ENCODE peak calls at places on chromosomes 11 and 22, in eight cellular contexts. One of them, this sample, is unnamed.

GRCh38 chr11:85316967-85317366 is 310.2 kb downstream of the DLG2 start:
- DNase-seq in IMR-90: no peak
- DNase-seq in heart left ventricle: no peak
- DNase-seq in breast epithelium: no peak
- DNase-seq in uterus: no peak
- DNase-seq in neuronal stem cell: no peak
- DNase-seq in GM23338: no peak
- DNase-seq in brain microvascular endothelial cell: no peak
- DNase-seq in this sample: no peak

GRCh38 chr11:120956710-120957500 is 67.0 kb upstream of the TBCEL start:
- DNase-seq in heart left ventricle: no peak
- DNase-seq in neuronal stem cell: no peak
- DNase-seq in uterus: no peak
- DNase-seq in IMR-90: no peak
- DNase-seq in brain microvascular endothelial cell: no peak
- DNase-seq in GM23338: peak; percentile 82
- DNase-seq in breast epithelium: no peak
- DNase-seq in this sample: no peak

GRCh38 chr22:42273855-42274451 is 3.5 kb upstream of the TCF20 start:
- DNase-seq in GM23338: peak; percentile 68
- DNase-seq in breast epithelium: no peak
- DNase-seq in heart left ventricle: no peak
- DNase-seq in neuronal stem cell: no peak
- DNase-seq in uterus: no peak
- DNase-seq in brain microvascular endothelial cell: no peak
- DNase-seq in IMR-90: no peak
- DNase-seq in this sample: no peak

GRCh38 chr11:120358729-120359128 is 22.5 kb downstream of the ARHGEF12 start:
- DNase-seq in IMR-90: no peak
- DNase-seq in neuronal stem cell: no peak
- DNase-seq in breast epithelium: no peak
- DNase-seq in heart left ventricle: no peak
- DNase-seq in GM23338: no peak
- DNase-seq in brain microvascular endothelial cell: no peak
- DNase-seq in uterus: no peak
- DNase-seq in this sample: no peak

GRCh38 chr22:35835998-35836691 is 118.5 kb downstream of the APOL5 start:
- DNase-seq in IMR-90: peak; percentile 86
- DNase-seq in GM23338: peak; percentile 84
- DNase-seq in neuronal stem cell: peak; percentile 39
- DNase-seq in heart left ventricle: peak; percentile 74
- DNase-seq in breast epithelium: no peak
- DNase-seq in brain microvascular endothelial cell: peak; percentile 78
- DNase-seq in uterus: peak; percentile 74
- DNase-seq in this sample: peak; percentile 52

GRCh38 chr11:68002575-68002942 is 1.3 kb downstream of the UNC93B1 start:
- DNase-seq in neuronal stem cell: no peak
- DNase-seq in brain microvascular endothelial cell: no peak
- DNase-seq in heart left ventricle: no peak
- DNase-seq in uterus: no peak
- DNase-seq in breast epithelium: no peak
- DNase-seq in GM23338: no peak
- DNase-seq in IMR-90: no peak
- DNase-seq in this sample: no peak

GRCh38 chr22:33116846-33117547 is 58.8 kb upstream of the SYN3 start:
- DNase-seq in heart left ventricle: no peak
- DNase-seq in uterus: no peak
- DNase-seq in brain microvascular endothelial cell: no peak
- DNase-seq in neuronal stem cell: no peak
- DNase-seq in breast epithelium: no peak
- DNase-seq in GM23338: no peak
- DNase-seq in IMR-90: no peak
- DNase-seq in this sample: no peak

GRCh38 chr22:41062146-41062545 is 30.2 kb upstream of the EP300 start:
- DNase-seq in heart left ventricle: no peak
- DNase-seq in uterus: no peak
- DNase-seq in brain microvascular endothelial cell: no peak
- DNase-seq in breast epithelium: no peak
- DNase-seq in GM23338: peak; percentile 22
- DNase-seq in IMR-90: no peak
- DNase-seq in neuronal stem cell: no peak
- DNase-seq in this sample: no peak

GRCh38 chr11:1751999-1752906 is 1.9 kb upstream of the IFITM10 start:
- DNase-seq in IMR-90: no peak
- DNase-seq in neuronal stem cell: no peak
- DNase-seq in GM23338: no peak
- DNase-seq in brain microvascular endothelial cell: no peak
- DNase-seq in breast epithelium: no peak
- DNase-seq in uterus: no peak
- DNase-seq in heart left ventricle: no peak
- DNase-seq in this sample: no peak

GRCh38 chr11:20835561-20835960 is 166.2 kb downstream of the NELL1 start:
- DNase-seq in brain microvascular endothelial cell: no peak
- DNase-seq in heart left ventricle: no peak
- DNase-seq in uterus: no peak
- DNase-seq in breast epithelium: no peak
- DNase-seq in neuronal stem cell: no peak
- DNase-seq in IMR-90: no peak
- DNase-seq in GM23338: no peak
- DNase-seq in this sample: no peak

GRCh38 chr22:31451709-31452571 is 37.7 kb downstream of the EIF4ENIF1 start:
- DNase-seq in IMR-90: peak; percentile 59
- DNase-seq in GM23338: peak; percentile 67
- DNase-seq in heart left ventricle: no peak
- DNase-seq in uterus: no peak
- DNase-seq in brain microvascular endothelial cell: peak; percentile 62
- DNase-seq in neuronal stem cell: no peak
- DNase-seq in breast epithelium: no peak
- DNase-seq in this sample: peak; percentile 1

GRCh38 chr22:38153821-38154562 is 27.6 kb downstream of the PLA2G6 start:
- DNase-seq in uterus: no peak
- DNase-seq in IMR-90: no peak
- DNase-seq in GM23338: peak; percentile 76
- DNase-seq in neuronal stem cell: no peak
- DNase-seq in breast epithelium: no peak
- DNase-seq in heart left ventricle: no peak
- DNase-seq in brain microvascular endothelial cell: no peak
- DNase-seq in this sample: no peak

GRCh38 chr11:1896468-1896867 is 4.8 kb upstream of the PRR33 start:
- DNase-seq in uterus: no peak
- DNase-seq in breast epithelium: no peak
- DNase-seq in neuronal stem cell: no peak
- DNase-seq in GM23338: no peak
- DNase-seq in IMR-90: no peak
- DNase-seq in heart left ventricle: no peak
- DNase-seq in brain microvascular endothelial cell: no peak
- DNase-seq in this sample: no peak

GRCh38 chr11:20668410-20668809 is 976 bp upstream of the NELL1 start:
- DNase-seq in IMR-90: no peak
- DNase-seq in neuronal stem cell: no peak
- DNase-seq in GM23338: no peak
- DNase-seq in heart left ventricle: no peak
- DNase-seq in uterus: no peak
- DNase-seq in brain microvascular endothelial cell: no peak
- DNase-seq in breast epithelium: no peak
- DNase-seq in this sample: no peak

GRCh38 chr11:66467756-66468155 is 1.1 kb downstream of the PELI3 start:
- DNase-seq in neuronal stem cell: peak; percentile 38
- DNase-seq in breast epithelium: no peak
- DNase-seq in GM23338: peak; percentile 44
- DNase-seq in uterus: peak; percentile 44
- DNase-seq in brain microvascular endothelial cell: no peak
- DNase-seq in heart left ventricle: peak; percentile 45
- DNase-seq in IMR-90: no peak
- DNase-seq in this sample: no peak

GRCh38 chr11:103450241-103450640 is 341.0 kb downstream of the DYNC2H1 start:
- DNase-seq in heart left ventricle: no peak
- DNase-seq in breast epithelium: no peak
- DNase-seq in GM23338: no peak
- DNase-seq in IMR-90: peak; percentile 73
- DNase-seq in neuronal stem cell: no peak
- DNase-seq in brain microvascular endothelial cell: peak; percentile 9
- DNase-seq in uterus: no peak
- DNase-seq in this sample: peak; percentile 21

GRCh38 chr11:14179126-14179820 is 179.7 kb downstream of the RRAS2 start:
- DNase-seq in heart left ventricle: no peak
- DNase-seq in uterus: peak; percentile 18
- DNase-seq in IMR-90: peak; percentile 22
- DNase-seq in neuronal stem cell: no peak
- DNase-seq in brain microvascular endothelial cell: no peak
- DNase-seq in GM23338: no peak
- DNase-seq in breast epithelium: no peak
- DNase-seq in this sample: no peak

DNA sequence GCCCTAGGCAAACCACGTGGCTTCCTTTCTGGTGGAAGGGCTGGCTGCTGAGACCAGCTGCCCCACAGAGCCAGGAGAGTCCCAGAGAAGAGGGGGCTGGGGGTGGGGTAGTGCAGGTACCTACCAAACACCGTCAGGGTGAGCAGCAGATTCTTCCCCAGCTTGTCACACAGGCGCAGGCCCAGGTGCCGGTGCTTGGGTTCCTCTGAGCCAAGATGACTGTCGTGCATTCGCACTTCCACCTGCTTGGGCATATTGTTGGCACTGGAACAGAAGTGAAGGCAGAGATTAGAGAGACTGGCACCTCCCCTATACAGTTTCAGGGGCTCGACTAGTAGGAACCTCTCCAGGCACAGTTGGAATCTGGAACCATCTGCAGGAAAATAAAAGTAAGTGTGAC is 102.1 kb downstream of the SLC1A2 start:
- DNase-seq in IMR-90: no peak
- DNase-seq in heart left ventricle: no peak
- DNase-seq in brain microvascular endothelial cell: no peak
- DNase-seq in neuronal stem cell: no peak
- DNase-seq in breast epithelium: no peak
- DNase-seq in GM23338: no peak
- DNase-seq in uterus: no peak
- DNase-seq in this sample: no peak
- H3K27ac ChIP-seq in IMR-90: no peak overlapping the region
- H3K27ac ChIP-seq in heart left ventricle: no peak overlapping the region
- H3K27ac ChIP-seq in brain microvascular endothelial cell: no peak overlapping the region
- H3K27ac ChIP-seq in neuronal stem cell: no peak overlapping the region
- H3K27ac ChIP-seq in breast epithelium: no peak overlapping the region
- H3K27ac ChIP-seq in GM23338: no peak overlapping the region
- H3K27ac ChIP-seq in uterus: no peak overlapping the region
- H3K27ac ChIP-seq in this sample: no peak overlapping the region

GRCh38 chr11:102306048-102306575 is 11.2 kb upstream of the BIRC3 start:
- DNase-seq in brain microvascular endothelial cell: no peak
- DNase-seq in GM23338: no peak
- DNase-seq in IMR-90: no peak
- DNase-seq in uterus: no peak
- DNase-seq in heart left ventricle: no peak
- DNase-seq in breast epithelium: no peak
- DNase-seq in neuronal stem cell: no peak
- DNase-seq in this sample: no peak
- H3K4me3 ChIP-seq in brain microvascular endothelial cell: no peak overlapping the region
- H3K4me3 ChIP-seq in GM23338: no peak overlapping the region
- H3K4me3 ChIP-seq in IMR-90: no peak overlapping the region
- H3K4me3 ChIP-seq in uterus: no peak overlapping the region
- H3K4me3 ChIP-seq in heart left ventricle: no peak overlapping the region
- H3K4me3 ChIP-seq in breast epithelium: peak overlapping the region; percentile 21
- H3K4me3 ChIP-seq in neuronal stem cell: no peak overlapping the region
- H3K4me3 ChIP-seq in this sample: no peak overlapping the region

GRCh38 chr22:17407643-17408042 is 38.4 kb downstream of the CECR2 start:
- DNase-seq in GM23338: no peak
- DNase-seq in breast epithelium: no peak
- DNase-seq in uterus: no peak
- DNase-seq in IMR-90: no peak
- DNase-seq in neuronal stem cell: no peak
- DNase-seq in brain microvascular endothelial cell: no peak
- DNase-seq in heart left ventricle: peak; percentile 42
- DNase-seq in this sample: no peak
- H3K27ac ChIP-seq in GM23338: peak overlapping the region; percentile 48
- H3K27ac ChIP-seq in breast epithelium: no peak overlapping the region
- H3K27ac ChIP-seq in uterus: no peak overlapping the region
- H3K27ac ChIP-seq in IMR-90: no peak overlapping the region
- H3K27ac ChIP-seq in neuronal stem cell: peak overlapping the region; percentile 40
- H3K27ac ChIP-seq in brain microvascular endothelial cell: peak overlapping the region; percentile 77
- H3K27ac ChIP-seq in heart left ventricle: no peak overlapping the region
- H3K27ac ChIP-seq in this sample: no peak overlapping the region

DNA sequence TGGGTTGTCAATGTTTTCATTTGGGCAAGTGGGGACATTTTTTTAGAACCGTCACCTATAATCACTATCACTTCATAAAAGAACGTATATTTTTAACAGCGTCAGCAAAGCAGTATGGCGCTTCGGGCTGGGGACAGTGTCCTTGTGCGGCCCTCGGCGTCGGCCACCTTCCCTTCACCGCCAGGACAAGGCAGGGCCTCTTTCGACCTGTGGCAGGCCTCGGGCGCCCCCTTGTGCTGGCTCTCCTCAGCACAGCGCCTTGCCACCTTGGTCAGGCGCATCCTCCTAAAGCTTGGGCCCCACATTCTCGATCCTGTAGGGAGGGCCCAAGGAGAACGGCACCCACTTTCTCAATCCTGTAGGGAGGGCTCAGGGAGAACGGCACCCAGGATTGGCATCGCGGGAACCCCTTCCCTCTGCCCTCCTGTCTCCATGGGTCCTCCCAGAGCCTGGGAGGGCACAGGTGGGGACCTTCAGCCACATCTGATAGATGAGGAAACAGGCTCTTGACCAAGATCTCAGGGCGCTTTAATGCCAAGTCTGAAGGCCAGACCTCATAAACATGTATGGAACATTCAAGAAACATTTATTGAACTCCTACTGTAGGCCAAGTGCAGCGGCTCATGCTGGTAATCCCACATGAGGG is 11.5 kb upstream of the FADD start:
- DNase-seq in uterus: peak; percentile 63
- DNase-seq in neuronal stem cell: peak; percentile 70
- DNase-seq in breast epithelium: peak; percentile 83
- DNase-seq in heart left ventricle: peak; percentile 79
- DNase-seq in IMR-90: peak; percentile 49
- DNase-seq in brain microvascular endothelial cell: peak; percentile 62
- DNase-seq in GM23338: peak; percentile 90
- DNase-seq in this sample: no peak
- H3K4me3 ChIP-seq in uterus: no peak overlapping the region
- H3K4me3 ChIP-seq in neuronal stem cell: no peak overlapping the region
- H3K4me3 ChIP-seq in breast epithelium: no peak overlapping the region
- H3K4me3 ChIP-seq in heart left ventricle: no peak overlapping the region
- H3K4me3 ChIP-seq in IMR-90: no peak overlapping the region
- H3K4me3 ChIP-seq in brain microvascular endothelial cell: no peak overlapping the region
- H3K4me3 ChIP-seq in GM23338: no peak overlapping the region
- H3K4me3 ChIP-seq in this sample: no peak overlapping the region

This sample was measured in AG04450.